ENCODE peak calls at places on chromosomes 7 and 10, in six cellular contexts. C, F, O, S, V and R are unnamed samples.

GRCh38 chr7:104275900-104276299 is 52.5 kb upstream of the LHFPL3 start:
- DNase-seq in S (no peak), F (no peak), O (no peak), V (no peak), C (no peak), R (no peak)

GRCh38 chr10:50605280-50606270 is 18.2 kb downstream of the SGMS1 start:
- DNase-seq in V (no peak), F (no peak), O (peak), C (no peak), S (no peak), R (no peak)

GRCh38 chr7:112022128-112022527 is 184.1 kb downstream of the DOCK4 start:
- DNase-seq in C (no peak), F (no peak), S (no peak), V (no peak), O (no peak), R (no peak)

GRCh38 chr7:98372993-98373392 is 27.9 kb downstream of the BAIAP2L1 start:
- DNase-seq in C (no peak), O (no peak), V (no peak), S (no peak), F (no peak), R (no peak)

GRCh38 chr10:103676058-103676785 is 179.2 kb downstream of the SH3PXD2A start:
- DNase-seq in V (no peak), F (no peak), O (peak), C (no peak), S (no peak), R (no peak)

GRCh38 chr10:31242902-31243301 is 76.1 kb upstream of the ZEB1 start:
- DNase-seq in V (peak), C (peak), F (no peak), O (peak), S (peak), R (no peak)

GRCh38 chr7:731440-732085 is 4.5 kb upstream of the PRKAR1B start:
- DNase-seq in O (no peak), C (no peak), S (no peak), V (no peak), F (no peak), R (no peak)

GRCh38 chr10:130049244-130049643 is 61.4 kb downstream of the C10orf143 start:
- DNase-seq in C (no peak), V (no peak), F (no peak), O (no peak), S (no peak), R (no peak)

GRCh38 chr10:114634607-114634974 is 23.5 kb downstream of the ABLIM1 start:
- DNase-seq in S (peak), O (peak), F (peak), C (no peak), V (peak), R (no peak)

GRCh38 chr7:99398891-99399445 is 9.4 kb downstream of the PDAP1 start:
- DNase-seq in V (no peak), S (no peak), F (no peak), O (no peak), C (no peak), R (no peak)

DNA sequence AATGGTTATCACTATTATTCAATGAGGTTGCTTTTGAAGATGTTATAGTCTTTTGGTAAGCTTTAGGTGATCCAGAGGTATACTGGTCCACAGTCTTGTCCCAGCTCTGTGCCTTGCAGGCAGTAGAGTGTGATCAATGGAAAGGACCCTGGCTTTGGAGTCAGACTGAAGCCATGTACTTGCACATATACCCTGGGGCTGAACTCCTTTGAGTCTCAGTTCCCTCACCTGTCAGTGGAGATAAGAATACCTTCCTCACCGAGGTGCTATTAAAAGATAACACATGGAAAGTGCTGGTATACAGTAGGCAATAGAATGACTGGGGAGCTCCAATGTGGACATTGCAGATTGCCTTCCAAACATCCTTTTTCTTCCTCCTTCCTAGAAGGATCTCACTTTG is 16.0 kb upstream of the PDLIM1 start:
- DNase-seq in O (no peak), F (no peak), V (no peak), S (no peak), C (no peak), R (no peak)
- TF ChIP-seq POLR2A in O (no peak), F (no peak), V (no peak), S (no peak), C (no peak), R (no peak)

GRCh38 chr7:30526163-30526562 is 21.5 kb upstream of the GGCT start:
- DNase-seq in O (no peak), S (no peak), V (no peak), C (no peak), F (no peak), R (no peak)
- TF ChIP-seq POLR2A in O (no peak), S (no peak), V (no peak), C (no peak), F (no peak), R (no peak)

GRCh38 chr10:96588060-96588554 is 1.3 kb upstream of the TM9SF3 start:
- DNase-seq in S (no peak), O (no peak), C (no peak), F (no peak), V (no peak), R (no peak)

GRCh38 chr10:96585726-96586418 is 940 bp downstream of the TM9SF3 start:
- DNase-seq in F (no peak), C (no peak), S (no peak), V (no peak), O (no peak), R (no peak)

GRCh38 chr10:96584474-96584873 is 2.3 kb downstream of the TM9SF3 start:
- DNase-seq in F (no peak), V (no peak), S (no peak), O (no peak), C (no peak), R (no peak)

GRCh38 chr10:96587255-96588059 is 645 bp upstream of the TM9SF3 start:
- DNase-seq in V (peak), C (no peak), S (peak), O (peak), F (peak), R (no peak)

DNA sequence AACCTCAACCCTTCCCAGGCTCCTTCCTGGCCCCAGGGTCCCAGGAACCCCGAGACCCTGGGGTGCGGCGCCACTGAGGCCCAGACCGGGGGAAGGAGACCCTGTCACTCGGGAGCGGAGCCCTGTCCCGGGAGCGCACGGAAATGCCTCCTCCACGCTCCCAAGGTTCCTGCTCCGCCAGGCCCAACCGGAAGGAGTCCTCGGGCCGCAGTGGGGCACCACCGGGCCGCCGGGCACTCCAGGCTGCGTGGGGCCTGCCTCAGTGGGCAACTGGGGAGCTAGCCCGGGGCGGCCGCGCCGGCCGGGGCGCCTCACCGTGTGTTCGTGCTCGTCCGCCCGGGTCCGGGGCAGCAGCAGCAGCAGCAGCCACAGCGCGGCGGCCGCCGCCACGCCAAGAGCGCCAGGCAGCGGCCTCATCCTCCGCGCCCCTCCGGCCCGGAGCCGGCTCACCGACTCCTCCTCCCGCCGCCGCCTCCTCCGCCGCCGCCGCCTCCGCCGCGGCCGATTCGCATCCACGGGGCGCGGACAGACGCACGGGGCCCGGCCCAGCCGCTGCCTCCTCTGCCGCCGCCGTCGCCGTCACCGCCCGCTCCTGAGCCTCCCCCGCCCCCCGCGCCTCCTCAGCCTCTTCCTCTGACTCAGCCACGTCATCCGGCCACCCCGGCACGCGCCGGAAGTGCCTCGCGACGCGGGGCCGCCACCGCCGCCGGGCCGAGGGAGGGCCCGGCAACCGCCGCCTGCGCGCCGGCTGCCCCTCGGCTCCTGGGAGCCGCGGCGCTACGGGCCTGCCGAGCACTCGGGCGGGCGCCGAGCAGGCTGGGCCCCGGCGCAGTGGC is at the start of gene TM9SF3:
- DNase-seq in V (peak), F (peak), O (peak), S (peak), C (peak), R (peak)
- TF ChIP-seq POLR2A in V (peak), F (peak), O (peak), S (peak), C (peak), R (peak)

GRCh38 chr7:93231799-93232672 is at the start of gene VPS50:
- DNase-seq in S (peak), V (peak), O (peak), F (peak), C (peak), R (peak)
- TF ChIP-seq POLR2A in S (peak), V (peak), O (peak), F (peak), C (peak), R (peak)

GRCh38 chr7:155303897-155304296 is 6.2 kb downstream of the INSIG1 start:
- DNase-seq in S (no peak), V (no peak), O (no peak), C (no peak), F (no peak), R (no peak)
- TF ChIP-seq POLR2A in S (no peak), V (no peak), O (no peak), C (no peak), F (no peak), R (no peak)

GRCh38 chr10:94363251-94363565 is 469 bp upstream of the NOC3L start:
- DNase-seq in F (no peak), S (no peak), V (no peak), C (no peak), O (no peak), R (no peak)

GRCh38 chr10:94366382-94366781 is 3.6 kb upstream of the NOC3L start:
- DNase-seq in V (no peak), S (no peak), O (no peak), C (no peak), F (no peak), R (no peak)

GRCh38 chr10:94364480-94364879 is 1.7 kb upstream of the NOC3L start:
- DNase-seq in F (no peak), O (no peak), S (no peak), V (no peak), C (no peak), R (no peak)

GRCh38 chr10:94361161-94361794 is 1.5 kb downstream of the NOC3L start:
- DNase-seq in O (peak), F (peak), S (peak), C (no peak), V (no peak), R (no peak)

DNA sequence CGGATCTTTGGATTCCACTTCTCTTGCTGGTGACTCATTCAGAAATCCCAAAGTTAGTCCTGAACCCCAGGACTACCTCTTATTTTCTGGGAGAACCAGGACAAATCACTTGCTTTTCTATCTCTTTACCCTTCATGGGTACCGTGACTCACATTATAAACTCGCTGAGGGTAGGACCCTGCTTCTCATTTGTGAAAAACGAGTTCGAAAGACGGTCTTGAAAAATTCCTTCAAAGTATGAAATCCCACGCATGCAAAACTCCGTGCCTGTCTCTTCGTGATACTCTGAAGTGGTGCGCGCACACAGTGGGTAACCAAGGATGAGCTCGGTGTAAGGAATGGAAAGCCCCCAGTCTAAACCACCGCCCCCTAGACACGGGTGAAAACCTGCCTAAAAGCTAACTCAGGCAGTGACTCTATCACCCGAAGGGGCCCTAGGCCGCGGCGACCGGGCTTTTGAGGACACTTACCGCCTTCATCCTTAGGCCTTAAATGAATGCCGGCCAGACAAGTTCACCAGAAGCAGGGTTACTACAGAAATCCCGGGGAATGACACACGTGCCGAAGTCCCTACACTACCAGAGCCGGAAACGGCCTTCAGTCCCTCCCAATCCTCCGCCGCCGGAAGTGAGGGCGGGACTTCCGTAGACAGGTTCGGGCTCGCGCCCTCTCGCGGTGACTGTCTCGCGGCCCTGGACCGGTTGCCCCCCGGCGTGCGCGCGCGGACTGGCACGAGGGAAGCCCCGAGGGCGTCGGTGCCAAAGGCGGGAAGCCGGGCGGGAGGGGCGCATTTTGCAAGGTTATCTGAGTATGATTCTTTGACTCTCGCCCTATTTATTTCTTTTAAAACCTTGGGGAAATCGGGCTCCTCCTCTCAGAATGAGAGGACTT is at the start of gene NOC3L:
- DNase-seq in V (peak), C (peak), F (peak), O (peak), S (peak), R (peak)
- TF ChIP-seq POLR2A in V (peak), C (peak), F (peak), O (peak), S (peak), R (peak)

GRCh38 chr10:17238445-17239275 is 10.6 kb downstream of the VIM start:
- DNase-seq in V (no peak), C (no peak), S (no peak), F (no peak), O (peak), R (no peak)
- TF ChIP-seq POLR2A in V (no peak), C (no peak), S (no peak), F (no peak), O (no peak), R (peak)

DNA sequence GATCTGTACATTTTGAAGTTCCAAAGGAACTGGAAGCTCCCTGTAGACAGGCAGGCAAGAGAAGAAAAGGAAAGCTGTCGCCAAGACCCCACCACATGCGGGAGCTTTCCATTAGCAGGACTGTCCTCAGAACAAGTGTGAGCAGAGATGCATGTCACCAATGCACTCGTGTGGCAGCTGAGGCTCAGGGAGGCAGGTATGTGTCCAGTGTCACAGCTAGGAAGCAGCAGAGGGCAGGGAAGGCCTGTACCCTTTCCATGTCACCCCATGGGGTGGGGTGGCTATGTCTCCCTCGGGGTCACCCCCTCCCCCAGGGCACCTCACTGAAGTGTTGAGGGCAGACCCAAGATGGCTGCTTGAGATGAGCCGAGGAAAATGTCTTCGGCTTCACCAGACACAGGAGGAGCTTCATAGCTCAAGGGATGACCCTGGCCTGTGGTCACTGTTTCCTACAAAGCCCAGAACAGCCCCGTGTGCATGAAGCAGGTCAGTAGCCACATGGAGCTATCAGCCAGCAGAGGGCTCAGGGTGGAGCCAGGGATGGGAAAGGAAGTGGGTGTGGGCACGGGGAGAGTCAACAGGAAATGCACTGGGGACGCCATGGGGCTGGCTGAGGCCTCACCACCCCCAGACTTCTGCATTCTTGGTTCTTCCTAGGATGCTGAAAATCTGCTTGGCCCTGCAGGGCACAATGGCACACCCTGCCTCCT is 96.6 kb downstream of the FAM53B start:
- DNase-seq in C (peak), V (peak), F (peak), O (peak), S (peak), R (peak)
- TF ChIP-seq POLR2A in C (peak), V (no peak), F (no peak), O (no peak), S (no peak), R (peak)